ENCODE peak calls at places on chromosome 15, in four cellular contexts. B is natural killer cell, W is omental fat pad, K is fibroblast of pulmonary artery. N is an unnamed sample.

GRCh38 chr15:34691024-34691423 is 63.8 kb downstream of the GJD2 start:
- DNase-seq in B (no peak), K (no peak), W (no peak), N (peak; percentile 27)

GRCh38 chr15:95598456-95598855 is 732.0 kb upstream of the NR2F2 start:
- DNase-seq in K (no peak), B (no peak), W (no peak), N (no peak)

GRCh38 chr15:68055224-68055705 is 1.1 kb downstream of the PIAS1 start:
- DNase-seq in K (peak; percentile 51), W (no peak), B (peak; percentile 46), N (peak; percentile 61)

GRCh38 chr15:71329509-71330260 is 214.4 kb downstream of the THSD4 start:
- DNase-seq in K (peak; percentile 22), W (no peak), B (no peak), N (peak; percentile 73)

GRCh38 chr15:26674467-26674866 is 98.4 kb downstream of the GABRB3 start:
- DNase-seq in B (no peak), K (no peak), W (no peak), N (no peak)

GRCh38 chr15:79930509-79930908 is 33.7 kb upstream of the MTHFS start:
- DNase-seq in B (no peak), K (no peak), W (no peak), N (no peak)

GRCh38 chr15:39077998-39078397 is 502.9 kb upstream of the THBS1 start:
- DNase-seq in W (no peak), K (peak; percentile 47), B (no peak), N (no peak)

GRCh38 chr15:58438956-58439355 is 7.2 kb downstream of the LIPC start:
- DNase-seq in B (no peak), K (peak; percentile 72), W (no peak), N (peak; percentile 42)

GRCh38 chr15:51726302-51727073 is 11.0 kb downstream of the LYSMD2 start:
- DNase-seq in K (peak; percentile 81), W (peak; percentile 37), B (no peak), N (peak; percentile 91)

GRCh38 chr15:68580883-68581155 is 2.0 kb downstream of the CORO2B start:
- DNase-seq in K (no peak), B (no peak), W (no peak), N (no peak)

GRCh38 chr15:89805241-89806216 is 9.1 kb downstream of the ANPEP start:
- DNase-seq in K (no peak), W (no peak), B (no peak), N (no peak)

GRCh38 chr15:49473031-49473430 is 50.0 kb downstream of the FGF7 start:
- DNase-seq in B (no peak), K (no peak), W (no peak), N (peak; percentile 47)

GRCh38 chr15:63157066-63157890 is at the start of gene RPS27L:
- DNase-seq in K (peak; percentile 95), W (peak; percentile 75), B (peak; percentile 80), N (peak; percentile 93)

GRCh38 chr15:63156708-63157065 is 590 bp downstream of the RPS27L start:
- DNase-seq in B (no peak), W (no peak), K (peak; percentile 54), N (peak; percentile 50)

GRCh38 chr15:63155486-63155885 is 1.8 kb downstream of the RPS27L start:
- DNase-seq in K (no peak), W (no peak), B (no peak), N (no peak)

GRCh38 chr15:63157891-63158431 is 684 bp upstream of the RPS27L start:
- DNase-seq in B (no peak), K (peak; percentile 85), W (peak; percentile 34), N (peak; percentile 83)

DNA sequence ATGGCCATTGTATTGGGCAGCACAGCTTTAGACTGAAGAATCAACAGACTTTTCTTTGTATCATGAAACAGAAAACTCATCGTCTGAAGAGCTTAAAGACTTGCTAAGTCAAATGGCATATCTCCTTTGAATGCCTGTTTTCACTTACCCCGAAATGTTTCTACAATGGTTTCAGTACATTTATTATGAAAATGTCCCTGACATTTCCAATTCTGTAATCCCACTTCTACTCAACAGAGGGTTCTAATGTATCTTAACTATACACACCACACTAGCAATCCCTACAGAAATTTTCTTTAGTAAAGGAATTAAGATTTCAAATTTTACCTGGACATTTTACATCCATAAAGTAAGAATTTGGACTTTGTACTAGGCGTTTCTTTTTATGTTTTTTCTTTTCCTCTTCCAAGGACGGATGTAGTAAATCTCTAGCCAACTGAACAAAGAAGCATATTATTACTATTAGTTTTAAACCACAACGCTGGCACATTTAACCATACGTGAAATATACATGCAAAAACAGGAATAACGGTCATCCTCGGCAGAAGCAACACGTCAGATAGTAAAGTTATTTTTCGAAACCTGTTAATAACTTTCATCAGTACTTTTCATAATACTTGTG is 1.1 kb downstream of the RPS27L start:
- DNase-seq in W (no peak), B (no peak), K (peak; percentile 28), N (peak; percentile 16)
- TF ChIP-seq CTCF in W (no peak), B (no peak), K (peak; percentile 19), N (peak; percentile 8)

GRCh38 chr15:63683343-63683951 is 86.3 kb downstream of the FBXL22 start:
- DNase-seq in B (no peak), K (no peak), W (no peak), N (no peak)
- TF ChIP-seq CTCF in B (no peak), K (no peak), W (no peak), N (no peak)

GRCh38 chr15:66779331-66780009 is 77.4 kb downstream of the SMAD6 start:
- DNase-seq in W (no peak), K (no peak), B (no peak), N (no peak)
- TF ChIP-seq CTCF in W (no peak), K (no peak), B (no peak), N (no peak)

GRCh38 chr15:98504998-98505397 is 143.3 kb upstream of the IGF1R start:
- DNase-seq in B (no peak), W (no peak), K (no peak), N (no peak)

GRCh38 chr15:98506172-98506571 is 142.2 kb upstream of the IGF1R start:
- DNase-seq in W (no peak), K (no peak), B (no peak), N (no peak)

GRCh38 chr15:98506711-98507110 is 141.6 kb upstream of the IGF1R start:
- DNase-seq in B (no peak), W (no peak), K (no peak), N (no peak)

GRCh38 chr15:98503970-98504369 is 144.4 kb upstream of the IGF1R start:
- DNase-seq in K (peak; percentile 17), B (no peak), W (no peak), N (peak; percentile 71)

GRCh38 chr15:98505611-98506031 is 142.7 kb upstream of the IGF1R start:
- DNase-seq in K (no peak), B (no peak), W (no peak), N (no peak)
- TF ChIP-seq CTCF in K (no peak), B (no peak), W (no peak), N (no peak)

N was measured in fibroblast of mammary gland.